ENCODE peak calls at places on chromosome 1, in four cellular contexts. E is stimulated activated CD4-positive, alpha-beta T cell treated with anti-CD3 and anti-CD28 coated beads, Interleukin-15, amount 100 ng/mL, for 24 hours; Q is prostate gland; T is MCF 10A. B is an unnamed sample.

GRCh38 chr1:53733975-53734649 is 4.9 kb downstream of the GLIS1 start:
- DNase-seq in E (no peak), Q (no peak), T (peak), B (no peak)

GRCh38 chr1:150971583-150972416 is 2.8 kb downstream of the CERS2 start:
- DNase-seq in E (peak), Q (no peak), T (no peak), B (peak)

GRCh38 chr1:86687595-86687994 is 16.8 kb upstream of the SH3GLB1 start:
- DNase-seq in E (no peak), Q (no peak), T (peak), B (no peak)

GRCh38 chr1:156160000-156160743 is 6.8 kb downstream of the SEMA4A start:
- DNase-seq in E (no peak), Q (no peak), T (no peak), B (no peak)

GRCh38 chr1:228978486-228979324 is 243.4 kb downstream of the RHOU start:
- DNase-seq in E (no peak), Q (peak), T (peak), B (no peak)

GRCh38 chr1:31396633-31397351 is 16.2 kb upstream of the SERINC2 start:
- DNase-seq in E (peak), Q (no peak), T (peak), B (no peak)

GRCh38 chr1:231684333-231685244 is 58.0 kb downstream of the DISC1 start:
- DNase-seq in E (no peak), Q (peak), T (no peak), B (no peak)

GRCh38 chr1:152806576-152806975 is at the start of gene LCE1C:
- DNase-seq in E (no peak), Q (no peak), T (peak), B (no peak)

GRCh38 chr1:203450541-203451149 is 25.0 kb upstream of the PRELP start:
- DNase-seq in E (no peak), Q (no peak), T (no peak), B (no peak)

GRCh38 chr1:115098979-115099692 is 9.8 kb upstream of the TSPAN2 start:
- DNase-seq in E (peak), Q (peak), T (no peak), B (peak)

GRCh38 chr1:112114540-112114939 is 125.1 kb upstream of the KCND3 start:
- DNase-seq in E (peak), Q (no peak), T (peak), B (no peak)

GRCh38 chr1:48817505-48818114 is 40.9 kb upstream of the BEND5 start:
- DNase-seq in E (peak), Q (peak), T (peak), B (peak)

B was measured in activated CD4-positive, alpha-beta memory T cell treated with anti-CD3 and anti-CD28 coated beads for 36 hours.